ENCODE peak calls at places on chromosomes 1 and 21, in ten cellular contexts. B, I, K, Y, V, N, R, D, C and O are unnamed samples. For H3K36me3, the result is how much of the 10 kb centered on the place peaks cover.

GRCh38 chr21:43874085-43874785 is 9.2 kb downstream of the AGPAT3 start:
- DNase-seq in B (no peak), I (peak), K (no peak), Y (no peak), V (no peak), N (no peak), R (no peak), D (no peak), C (no peak), O (no peak)

GRCh38 chr1:39204441-39205081 is at the start of gene MACF1:
- DNase-seq in B (no peak), I (peak), K (peak), Y (peak), V (no peak), N (peak), R (no peak), D (peak), C (no peak), O (peak)

GRCh38 chr21:17370263-17370662 is 142.6 kb upstream of the CXADR start:
- DNase-seq in B (no peak), I (no peak), K (peak), Y (no peak), V (no peak), N (no peak), R (no peak), D (no peak), C (peak), O (no peak)

GRCh38 chr1:225897595-225898514 is 8.9 kb upstream of the LEFTY1 start:
- DNase-seq in B (no peak), I (no peak), K (no peak), Y (no peak), V (no peak), N (no peak), R (no peak), D (peak), C (no peak), O (no peak)

GRCh38 chr1:96538883-96539282 is 182.7 kb upstream of the PTBP2 start:
- DNase-seq in B (no peak), I (peak), K (no peak), Y (peak), V (no peak), N (peak), R (no peak), D (no peak), C (no peak), O (peak)

GRCh38 chr1:174743654-174744561 is 255.8 kb upstream of the CACYBP start:
- DNase-seq in B (no peak), I (peak), K (peak), Y (no peak), V (no peak), N (peak), R (no peak), D (peak), C (no peak), O (no peak)

GRCh38 chr1:31932491-31933316 is 5.5 kb downstream of the PTP4A2 start:
- DNase-seq in B (no peak), I (peak), K (no peak), Y (no peak), V (no peak), N (no peak), R (no peak), D (no peak), C (no peak), O (no peak)

GRCh38 chr1:77027916-77028315 is 160.6 kb downstream of the ST6GALNAC5 start:
- DNase-seq in B (no peak), I (no peak), K (no peak), Y (no peak), V (no peak), N (no peak), R (no peak), D (no peak), C (no peak), O (no peak)

GRCh38 chr1:106290805-106291537 is 765.5 kb upstream of the PRMT6 start:
- DNase-seq in B (no peak), I (no peak), K (no peak), Y (no peak), V (no peak), N (no peak), R (no peak), D (no peak), C (no peak), O (no peak)

GRCh38 chr1:24903955-24904730 is 25.9 kb downstream of the RUNX3 start:
- DNase-seq in B (no peak), I (no peak), K (no peak), Y (no peak), V (no peak), N (no peak), R (peak), D (no peak), C (peak), O (peak)

GRCh38 chr1:28591708-28592313 is at the start of gene RAB42:
- DNase-seq in B (no peak), I (peak), K (peak), Y (peak), V (no peak), N (peak), R (peak), D (no peak), C (no peak), O (peak)

GRCh38 chr1:121587230-121587569 is 402.4 kb downstream of the SRGAP2C start:
- DNase-seq in B (no peak), I (no peak), K (no peak), Y (no peak), V (no peak), N (no peak), R (no peak), D (no peak), C (no peak), O (no peak)

GRCh38 chr1:183443025-183443424 is 24.8 kb upstream of the NMNAT2 start:
- DNase-seq in B (no peak), I (peak), K (no peak), Y (no peak), V (no peak), N (no peak), R (no peak), D (no peak), C (no peak), O (no peak)

GRCh38 chr1:174289644-174290310 is 130.5 kb downstream of the RABGAP1L start:
- DNase-seq in B (no peak), I (no peak), K (no peak), Y (no peak), V (no peak), N (no peak), R (no peak), D (no peak), C (no peak), O (no peak)

GRCh38 chr1:23344987-23345472 is 946 bp upstream of the HNRNPR start:
- DNase-seq in B (no peak), I (peak), K (peak), Y (no peak), V (no peak), N (no peak), R (no peak), D (no peak), C (no peak), O (no peak)

GRCh38 chr21:42097860-42098259 is 26.7 kb downstream of the UMODL1 start:
- DNase-seq in B (no peak), I (peak), K (no peak), Y (peak), V (no peak), N (no peak), R (no peak), D (no peak), C (no peak), O (no peak)

GRCh38 chr1:200237066-200237465 is 172.8 kb downstream of the ZNF281 start:
- DNase-seq in B (no peak), I (no peak), K (no peak), Y (no peak), V (no peak), N (no peak), R (no peak), D (no peak), C (no peak), O (no peak)

GRCh38 chr1:17636612-17637011 is 97.1 kb downstream of the ARHGEF10L start:
- DNase-seq in B (no peak), I (peak), K (no peak), Y (no peak), V (no peak), N (no peak), R (no peak), D (no peak), C (no peak), O (no peak)

GRCh38 chr1:186498071-186498470 is 37.2 kb upstream of the PDC start:
- DNase-seq in B (no peak), I (no peak), K (no peak), Y (no peak), V (no peak), N (no peak), R (no peak), D (no peak), C (no peak), O (no peak)

GRCh38 chr1:241531195-241532172 is 694 bp upstream of the KMO start:
- DNase-seq in B (no peak), I (peak), K (peak), Y (no peak), V (no peak), N (peak), R (no peak), D (peak), C (no peak), O (no peak)

GRCh38 chr1:67148516-67149178 is 13.9 kb upstream of the C1orf141 start:
- DNase-seq in B (no peak), I (no peak), K (no peak), Y (no peak), V (no peak), N (no peak), R (no peak), D (no peak), C (no peak), O (no peak)

GRCh38 chr1:246782120-246782900 is 58.1 kb downstream of the SCCPDH start:
- DNase-seq in B (no peak), I (peak), K (no peak), Y (peak), V (no peak), N (no peak), R (no peak), D (no peak), C (no peak), O (no peak)

GRCh38 chr21:29233611-29234540 is 64.8 kb upstream of the BACH1 start:
- DNase-seq in B (no peak), I (no peak), K (no peak), Y (no peak), V (no peak), N (no peak), R (no peak), D (peak), C (no peak), O (no peak)

GRCh38 chr1:17569200-17570139 is 30.0 kb downstream of the ARHGEF10L start:
- DNase-seq in B (no peak), I (peak), K (no peak), Y (peak), V (no peak), N (peak), R (no peak), D (no peak), C (no peak), O (peak)

GRCh38 chr1:205337481-205337880 is 15.9 kb upstream of the NUAK2 start:
- DNase-seq in B (no peak), I (no peak), K (no peak), Y (no peak), V (no peak), N (no peak), R (no peak), D (no peak), C (no peak), O (no peak)

GRCh38 chr1:56709269-56709880 is 64.3 kb downstream of the PRKAA2 start:
- DNase-seq in B (no peak), I (peak), K (peak), Y (peak), V (peak), N (peak), R (no peak), D (peak), C (no peak), O (no peak)

GRCh38 chr1:93177991-93178390 is 2.2 kb downstream of the TMED5 start:
- DNase-seq in B (no peak), I (peak), K (no peak), Y (no peak), V (no peak), N (no peak), R (no peak), D (no peak), C (no peak), O (no peak)

GRCh38 chr1:199742547-199742946 is 285.0 kb upstream of the NR5A2 start:
- DNase-seq in B (no peak), I (peak), K (no peak), Y (no peak), V (no peak), N (no peak), R (no peak), D (no peak), C (no peak), O (no peak)

GRCh38 chr1:215567491-215568286 is 585 bp downstream of the KCTD3 start:
- DNase-seq in B (no peak), I (peak), K (peak), Y (peak), V (no peak), N (peak), R (peak), D (peak), C (no peak), O (peak)

GRCh38 chr1:61743716-61744620 is 1.7 kb downstream of the PATJ start:
- DNase-seq in B (no peak), I (peak), K (no peak), Y (no peak), V (no peak), N (no peak), R (no peak), D (no peak), C (no peak), O (peak)

GRCh38 chr21:28798798-28799197 is 193.9 kb downstream of the LTN1 start:
- DNase-seq in B (no peak), I (no peak), K (no peak), Y (no peak), V (no peak), N (no peak), R (no peak), D (no peak), C (no peak), O (no peak)

GRCh38 chr1:42006836-42007235 is 88.1 kb upstream of the HIVEP3 start:
- DNase-seq in B (no peak), I (peak), K (no peak), Y (no peak), V (no peak), N (no peak), R (no peak), D (no peak), C (no peak), O (no peak)

GRCh38 chr1:23751050-23751814 is 8.0 kb downstream of the ELOA start:
- DNase-seq in B (no peak), I (peak), K (peak), Y (peak), V (no peak), N (peak), R (peak), D (peak), C (no peak), O (no peak)

GRCh38 chr1:21907079-21907418 is 30.1 kb downstream of the HSPG2 start:
- DNase-seq in B (no peak), I (no peak), K (no peak), Y (no peak), V (no peak), N (no peak), R (no peak), D (no peak), C (no peak), O (no peak)

GRCh38 chr1:155198547-155198906 is 9.2 kb downstream of the THBS3 start:
- DNase-seq in B (no peak), I (no peak), K (no peak), Y (no peak), V (no peak), N (no peak), R (no peak), D (no peak), C (no peak), O (no peak)

GRCh38 chr21:26581818-26582217 is 8.7 kb upstream of the CYYR1 start:
- DNase-seq in B (no peak), I (no peak), K (no peak), Y (no peak), V (no peak), N (no peak), R (no peak), D (no peak), C (no peak), O (no peak)
- H3K36me3 ChIP-seq in B (under half), I (under half), K (under half), Y (under half), V (under half), N (under half), R (under half), D (under half), C (under half), O (under half)

GRCh38 chr1:212607206-212607923 is 1.2 kb upstream of the ATF3 start:
- DNase-seq in B (no peak), I (no peak), K (peak), Y (peak), V (no peak), N (peak), R (peak), D (peak), C (no peak), O (peak)

GRCh38 chr1:212605441-212605976 is 3.1 kb upstream of the ATF3 start:
- DNase-seq in B (no peak), I (peak), K (no peak), Y (no peak), V (no peak), N (no peak), R (no peak), D (no peak), C (no peak), O (no peak)

GRCh38 chr1:212607924-212608208 is 695 bp upstream of the ATF3 start:
- DNase-seq in B (no peak), I (no peak), K (no peak), Y (no peak), V (no peak), N (no peak), R (no peak), D (no peak), C (peak), O (no peak)

GRCh38 chr1:212606734-212607205 is 1.8 kb upstream of the ATF3 start:
- DNase-seq in B (peak), I (no peak), K (peak), Y (peak), V (no peak), N (no peak), R (no peak), D (peak), C (peak), O (peak)

GRCh38 chr1:212606042-212606733 is 2.4 kb upstream of the ATF3 start:
- DNase-seq in B (no peak), I (no peak), K (no peak), Y (no peak), V (no peak), N (no peak), R (no peak), D (no peak), C (no peak), O (no peak)
- H3K4me3 ChIP-seq in B (no peak), I (no peak), K (peak), Y (no peak), V (no peak), N (no peak), R (peak), D (peak), C (peak), O (peak)

GRCh38 chr1:203733009-203733863 is 31.7 kb upstream of the LAX1 start:
- DNase-seq in B (no peak), I (no peak), K (peak), Y (no peak), V (no peak), N (no peak), R (no peak), D (no peak), C (no peak), O (no peak)
- H3K36me3 ChIP-seq in B (under half), I (under half), K (under half), Y (under half), V (under half), N (under half), R (under half), D (under half), C (under half), O (half or more)

GRCh38 chr1:202005958-202006357 is 4.4 kb upstream of the ELF3 start:
- DNase-seq in B (no peak), I (no peak), K (peak), Y (no peak), V (no peak), N (peak), R (no peak), D (no peak), C (no peak), O (no peak)

GRCh38 chr1:202007703-202008489 is 2.5 kb upstream of the ELF3 start:
- DNase-seq in B (no peak), I (no peak), K (peak), Y (no peak), V (peak), N (peak), R (peak), D (no peak), C (peak), O (no peak)

GRCh38 chr1:202004711-202005110 is 5.7 kb upstream of the ELF3 start:
- DNase-seq in B (no peak), I (no peak), K (no peak), Y (no peak), V (no peak), N (no peak), R (no peak), D (no peak), C (no peak), O (no peak)

GRCh38 chr1:202009326-202010031 is 908 bp upstream of the ELF3 start:
- DNase-seq in B (peak), I (peak), K (peak), Y (peak), V (peak), N (peak), R (peak), D (peak), C (peak), O (peak)

DNA sequence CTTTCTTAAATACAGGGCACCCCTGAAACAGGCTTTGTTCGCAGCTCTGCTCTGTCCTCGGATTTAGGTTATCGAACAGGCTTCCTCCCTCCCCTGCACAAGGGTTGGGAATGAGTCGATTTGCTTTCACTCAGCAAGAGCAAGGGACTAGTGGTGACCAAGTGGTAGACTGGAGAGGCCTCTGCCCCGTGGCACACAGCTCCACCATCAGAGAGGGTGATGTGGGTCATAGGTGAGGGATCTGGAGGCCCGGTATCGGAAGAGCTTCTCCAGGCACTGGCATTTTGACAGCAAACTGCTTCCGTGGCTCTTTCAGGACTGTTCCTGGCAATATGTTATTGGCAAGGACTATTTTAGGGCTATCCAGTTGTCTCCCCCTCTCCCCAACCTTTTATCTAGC is 3.1 kb upstream of the ELF3 start:
- DNase-seq in B (no peak), I (no peak), K (no peak), Y (no peak), V (no peak), N (no peak), R (no peak), D (no peak), C (no peak), O (no peak)
- H3K4me3 ChIP-seq in B (no peak), I (no peak), K (peak), Y (no peak), V (no peak), N (no peak), R (peak), D (no peak), C (no peak), O (no peak)

GRCh38 chr1:35924838-35925237 is 6.1 kb upstream of the AGO3 start:
- DNase-seq in B (no peak), I (no peak), K (no peak), Y (no peak), V (no peak), N (no peak), R (no peak), D (no peak), C (no peak), O (no peak)
- H3K36me3 ChIP-seq in B (under half), I (under half), K (under half), Y (under half), V (under half), N (under half), R (under half), D (under half), C (under half), O (under half)

DNA sequence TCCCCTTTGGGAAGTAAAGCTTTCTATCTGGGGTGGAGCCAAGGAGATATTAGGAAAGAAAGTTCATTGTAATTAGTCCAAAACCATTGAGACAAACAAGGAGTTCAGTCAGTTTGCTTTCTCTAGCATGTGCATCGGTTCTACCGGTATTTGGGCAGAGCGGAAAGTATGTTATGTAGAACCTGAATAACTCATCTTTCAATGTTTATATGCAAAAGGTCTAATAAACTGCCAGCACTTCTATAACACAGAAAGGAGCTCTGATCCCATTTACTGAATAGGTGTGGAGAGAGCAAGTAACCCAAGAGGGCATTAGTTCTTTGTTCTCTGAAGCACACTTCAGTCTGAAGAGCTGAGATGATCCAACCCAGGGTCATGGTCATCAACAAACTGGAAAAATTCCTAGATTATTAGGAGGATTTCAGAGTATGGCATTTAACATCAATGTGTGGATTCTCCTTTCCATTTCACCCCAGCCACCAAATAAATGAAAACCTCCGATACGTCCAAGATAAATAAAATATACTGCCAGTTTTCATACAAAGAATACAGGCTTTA is 3.6 kb downstream of the TGFB2 start:
- DNase-seq in B (no peak), I (peak), K (no peak), Y (no peak), V (no peak), N (no peak), R (no peak), D (no peak), C (no peak), O (no peak)
- H3K4me3 ChIP-seq in B (no peak), I (peak), K (peak), Y (no peak), V (no peak), N (peak), R (no peak), D (no peak), C (peak), O (peak)